ENCODE peak calls at places on chromosomes 3 and 15, in six cellular contexts. F is esophagus squamous epithelium, L is glutamatergic neuron, T is psoas muscle, S is ovary, I is T47D. R is an unnamed sample.
A peak's percentile ranks its signal among the peaks of the same experiment; 100 is the strongest.

GRCh38 chr3:78645628-78646310 is 1122.0 kb downstream of the ROBO1 start:
- DNase-seq in I (peak; percentile 11), L (no peak), T (no peak), S (no peak), F (no peak), R (no peak)

GRCh38 chr3:126308394-126309125 is 48.6 kb downstream of the KLF15 start:
- DNase-seq in L (no peak), T (no peak), F (no peak), I (no peak), S (no peak), R (no peak)

GRCh38 chr15:39358441-39359041 is 222.3 kb upstream of the THBS1 start:
- DNase-seq in T (no peak), S (peak; percentile 69), I (no peak), L (no peak), F (no peak), R (no peak)

GRCh38 chr3:13202744-13203397 is 129.6 kb upstream of the IQSEC1 start:
- DNase-seq in I (no peak), L (no peak), S (no peak), F (no peak), T (no peak), R (no peak)

GRCh38 chr3:134600166-134600670 is 50.6 kb downstream of the KY start:
- DNase-seq in S (no peak), I (no peak), F (no peak), T (no peak), L (no peak), R (no peak)

GRCh38 chr3:158711886-158712285 is 20.4 kb downstream of the RARRES1 start:
- DNase-seq in S (no peak), I (no peak), L (no peak), F (no peak), T (no peak), R (no peak)

GRCh38 chr15:45703670-45704328 is 69.0 kb downstream of the SQOR start:
- DNase-seq in F (no peak), T (no peak), S (no peak), I (no peak), L (no peak), R (no peak)

GRCh38 chr3:100928638-100929428 is 64.4 kb downstream of the ABI3BP start:
- DNase-seq in F (no peak), L (no peak), S (no peak), I (no peak), T (no peak), R (no peak)

GRCh38 chr3:24683511-24684384 is 189.1 kb upstream of the THRB start:
- DNase-seq in I (peak; percentile 14), F (no peak), T (no peak), S (peak; percentile 21), L (no peak), R (no peak)

GRCh38 chr15:48565560-48566482 is 79.7 kb downstream of the FBN1 start:
- DNase-seq in L (no peak), I (no peak), F (no peak), T (no peak), S (no peak), R (no peak)

GRCh38 chr3:120683213-120683612 is 1.2 kb upstream of the HGD start:
- DNase-seq in L (peak; percentile 26), F (no peak), I (no peak), S (no peak), T (no peak), R (no peak)

R was measured in naive thymus-derived CD8-positive, alpha-beta T cell.